ENCODE peak calls at places on chromosomes 12 and 14, in four cellular contexts. E is GM12878, N is K562, A is HepG2. M is an unnamed sample.

GRCh38 chr12:45789025-45789424 is 59.5 kb downstream of the ARID2 start:
- DNase-seq in E (no peak), N (no peak), A (no peak), M (no peak)

GRCh38 chr12:59149995-59150642 is 229.8 kb upstream of the LRIG3 start:
- DNase-seq in N (peak; percentile 23), A (peak; percentile 77), E (peak; percentile 21), M (peak; percentile 60)

GRCh38 chr14:104368751-104369100 is 210.8 kb upstream of the C14orf180 start:
- DNase-seq in E (no peak), A (no peak), N (no peak), M (no peak)

GRCh38 chr12:98127854-98128253 is 387.5 kb upstream of the TMPO start:
- DNase-seq in E (no peak), A (no peak), N (no peak), M (no peak)

GRCh38 chr12:108691995-108692808 is 39.1 kb downstream of the CORO1C start:
- DNase-seq in E (no peak), N (no peak), A (no peak), M (no peak)

GRCh38 chr12:94427520-94428381 is 31.9 kb downstream of the CEP83 start:
- DNase-seq in N (no peak), E (peak; percentile 43), A (no peak), M (no peak)

GRCh38 chr14:68814376-68815287 is 21.8 kb upstream of the ZFP36L1 start:
- DNase-seq in E (peak; percentile 84), N (peak; percentile 58), A (peak; percentile 74), M (peak; percentile 66)

GRCh38 chr14:60183724-60184596 is 18.8 kb upstream of the DHRS7 start:
- DNase-seq in E (no peak), A (peak; percentile 55), N (no peak), M (peak; percentile 36)

GRCh38 chr12:82025462-82025861 is 266.3 kb upstream of the PPFIA2 start:
- DNase-seq in N (no peak), A (no peak), E (no peak), M (no peak)

GRCh38 chr12:6606331-6607131 is 648 bp downstream of the CHD4 start:
- DNase-seq in A (peak; percentile 31), N (peak; percentile 65), E (no peak), M (peak; percentile 50)

GRCh38 chr12:100970894-100971293 is 176.3 kb downstream of the ANO4 start:
- DNase-seq in A (no peak), E (no peak), N (no peak), M (no peak)

GRCh38 chr14:22131749-22132476 is 457.1 kb downstream of the DAD1 start:
- DNase-seq in N (peak; percentile 7), E (no peak), A (peak; percentile 32), M (peak; percentile 22)

GRCh38 chr12:112855375-112855774 is 51.4 kb upstream of the OAS1 start:
- DNase-seq in N (no peak), A (peak; percentile 15), E (no peak), M (peak; percentile 19)

GRCh38 chr14:52286659-52287649 is 19.5 kb downstream of the PTGDR start:
- DNase-seq in E (no peak), A (no peak), N (no peak), M (no peak)

GRCh38 chr12:130778776-130779175 is 60.3 kb downstream of the STX2 start:
- DNase-seq in A (no peak), N (no peak), E (no peak), M (no peak)

GRCh38 chr12:109930028-109930800 is 30.1 kb downstream of the TCHP start:
- DNase-seq in A (no peak), N (no peak), E (no peak), M (no peak)

GRCh38 chr12:64672925-64673409 is 62.7 kb downstream of the RASSF3 start:
- DNase-seq in N (peak; percentile 64), E (no peak), A (peak; percentile 76), M (no peak)

GRCh38 chr14:74684444-74684843 is 28.4 kb downstream of the AREL1 start:
- DNase-seq in N (no peak), A (no peak), E (peak; percentile 36), M (no peak)

GRCh38 chr12:16352481-16352880 is 5.0 kb downstream of the MGST1 start:
- DNase-seq in A (no peak), N (no peak), E (no peak), M (no peak)

GRCh38 chr14:53613404-53614253 is 343.0 kb downstream of the BMP4 start:
- DNase-seq in N (no peak), E (peak; percentile 98), A (peak; percentile 100), M (no peak)

GRCh38 chr12:117141097-117141898 is 42.1 kb upstream of the TESC start:
- DNase-seq in N (no peak), E (no peak), A (no peak), M (no peak)

GRCh38 chr12:45667761-45668160 is 61.7 kb upstream of the ARID2 start:
- DNase-seq in E (no peak), N (no peak), A (no peak), M (no peak)

GRCh38 chr14:83441801-83442200 is 1908.1 kb upstream of the SEL1L start:
- DNase-seq in E (no peak), N (no peak), A (no peak), M (no peak)

GRCh38 chr12:4994622-4995021 is 49.1 kb upstream of the KCNA5 start:
- DNase-seq in E (no peak), A (no peak), N (no peak), M (no peak)

GRCh38 chr12:47349770-47350408 is 270.1 kb upstream of the AMIGO2 start:
- DNase-seq in A (no peak), N (no peak), E (no peak), M (no peak)

GRCh38 chr14:105216490-105217247 is 31.7 kb upstream of the BTBD6 start:
- DNase-seq in A (no peak), N (no peak), E (no peak), M (no peak)

GRCh38 chr14:54652188-54652889 is 85.4 kb downstream of the SAMD4A start:
- DNase-seq in A (peak; percentile 91), E (no peak), N (no peak), M (peak; percentile 54)

GRCh38 chr12:93032748-93033147 is 103.7 kb upstream of the EEA1 start:
- DNase-seq in N (no peak), E (no peak), A (no peak), M (no peak)

GRCh38 chr12:4584896-4585295 is 22.9 kb downstream of the DYRK4 start:
- DNase-seq in A (no peak), E (no peak), N (no peak), M (no peak)

GRCh38 chr14:55074662-55075061 is 23.2 kb downstream of the MAPK1IP1L start:
- DNase-seq in N (no peak), E (peak; percentile 81), A (no peak), M (no peak)

GRCh38 chr12:82325540-82326336 is 32.4 kb downstream of the CCDC59 start:
- DNase-seq in E (no peak), A (no peak), N (no peak), M (no peak)

GRCh38 chr14:59310644-59311043 is 122.2 kb downstream of the DAAM1 start:
- DNase-seq in E (no peak), N (no peak), A (no peak), M (no peak)

GRCh38 chr12:1927751-1928351 is 9.4 kb upstream of the CACNA2D4 start:
- DNase-seq in N (no peak), A (no peak), E (no peak), M (no peak)
- TF ChIP-seq SP1 in N (no peak), A (no peak), E (no peak), M (no peak)

GRCh38 chr12:78359530-78359929 is 505.0 kb upstream of the SYT1 start:
- DNase-seq in N (no peak), A (no peak), E (no peak), M (no peak)
- TF ChIP-seq BHLHE40 in N (no peak), A (no peak), E (no peak), M (no peak)

GRCh38 chr14:80364274-80364673 is 153.0 kb upstream of the DIO2 start:
- DNase-seq in A (peak; percentile 3), E (no peak), N (peak; percentile 1), M (peak; percentile 17)
- TF ChIP-seq SP1 in A (no peak), E (no peak), N (no peak), M (no peak)

DNA sequence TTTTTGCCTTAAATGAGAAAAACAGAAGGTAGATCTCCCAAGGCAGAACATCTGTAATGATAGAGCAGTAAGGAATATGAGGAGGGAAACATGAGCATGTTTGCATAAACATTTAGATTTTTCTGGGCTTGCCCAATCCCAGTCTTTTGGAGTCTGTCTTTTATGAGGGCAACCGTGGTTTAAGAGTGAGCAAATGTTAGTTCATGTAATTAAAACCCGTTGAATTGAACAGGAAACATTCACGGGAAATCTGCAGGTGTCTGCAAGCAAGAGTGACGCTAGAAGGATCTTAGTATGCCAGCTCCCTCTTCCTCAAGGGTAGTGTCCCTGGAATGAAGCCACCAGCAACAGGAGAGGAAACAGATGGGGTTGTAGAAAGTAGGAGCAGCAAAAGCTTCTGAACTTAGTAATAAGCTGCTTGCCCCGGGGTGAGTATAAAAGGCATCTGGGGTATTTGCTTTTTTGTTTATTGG is 79.4 kb downstream of the ARF6 start:
- DNase-seq in N (no peak), A (no peak), E (no peak), M (no peak)
- TF ChIP-seq BHLHE40 in N (no peak), A (no peak), E (no peak), M (no peak)

DNA sequence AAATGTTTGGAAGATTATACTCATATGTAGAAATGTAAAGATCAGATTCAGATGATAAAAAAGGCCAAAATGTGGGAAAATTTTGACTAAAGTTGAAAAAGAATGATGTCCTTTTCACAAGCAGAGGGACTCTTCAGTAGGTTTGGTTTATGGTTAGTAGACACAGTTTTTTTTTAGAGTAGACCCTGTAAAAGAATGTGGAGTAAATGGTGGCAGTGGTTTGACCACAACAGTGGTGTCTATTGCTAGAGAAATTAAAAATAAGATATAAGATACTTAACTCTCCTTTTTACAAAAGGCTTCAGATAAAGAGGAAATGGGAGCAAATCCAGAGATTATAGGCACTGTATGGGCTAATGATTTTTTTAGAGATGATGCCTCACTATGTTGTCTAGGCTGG is 21.8 kb downstream of the RAP1B start:
- DNase-seq in N (no peak), E (no peak), A (no peak), M (no peak)
- TF ChIP-seq SP1 in N (no peak), E (no peak), A (no peak), M (no peak)

DNA sequence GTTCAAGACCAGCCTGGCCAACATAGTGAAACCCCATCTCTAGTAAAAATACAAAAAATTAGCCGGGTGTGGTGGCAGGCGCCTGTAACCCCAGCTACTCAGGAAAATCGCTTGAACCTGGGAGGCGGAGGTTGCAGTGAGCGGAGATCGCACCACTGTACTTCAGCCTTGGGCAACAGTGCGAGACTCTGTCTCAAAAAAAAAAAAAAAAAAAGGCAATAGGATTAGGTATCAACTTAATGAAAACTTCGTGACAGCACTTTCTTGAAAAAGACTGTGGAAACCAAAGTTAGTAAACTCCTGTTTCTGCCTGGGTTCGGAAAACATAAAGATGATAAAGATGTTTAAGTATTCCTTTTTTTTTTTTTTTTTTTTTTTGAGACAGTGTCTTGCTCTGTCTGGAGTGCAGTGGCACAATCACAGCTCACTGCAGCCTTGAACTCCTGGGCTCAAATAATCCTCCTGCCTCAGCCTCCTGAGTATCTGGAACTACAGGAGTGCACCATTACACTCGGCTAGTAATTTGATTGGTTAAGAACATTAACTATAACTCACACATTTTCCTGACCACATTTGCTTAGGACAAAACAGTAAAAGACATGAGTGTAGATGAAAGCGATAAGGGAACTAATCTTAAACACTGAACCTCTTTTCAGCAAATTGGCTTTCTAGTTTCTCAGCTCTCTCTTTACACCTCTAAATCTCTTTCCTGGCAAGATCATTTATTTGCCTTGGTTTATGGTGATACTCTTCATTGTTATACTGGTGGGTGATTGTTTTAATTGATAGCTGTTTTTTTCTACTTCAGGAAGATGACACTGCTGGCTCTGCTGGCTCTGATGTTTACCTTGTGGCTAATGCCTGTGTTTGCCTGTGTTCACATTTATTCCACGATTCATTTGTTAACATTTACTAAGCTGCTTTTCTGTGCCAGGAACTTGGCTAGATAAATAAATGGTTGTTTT is 15.8 kb downstream of the HIF1A start:
- DNase-seq in N (peak; percentile 8), A (peak; percentile 32), E (no peak), M (no peak)
- TF ChIP-seq BHLHE40 in N (no peak), A (no peak), E (no peak), M (no peak)

M was measured in HEK293T.